ENCODE peak calls at places on chromosomes 1 and 21, in six cellular contexts. Y, U, S, P, F and V are unnamed samples.

GRCh38 chr1:74771913-74772515 is 39.1 kb downstream of the TYW3 start:
- DNase-seq in F (peak; percentile 45), U (peak; percentile 22), S (no peak), Y (peak; percentile 51), P (no peak), V (no peak)

GRCh38 chr1:36369061-36369470 is 16.7 kb downstream of the STK40 start:
- DNase-seq in S (peak; percentile 86), P (peak; percentile 80), U (peak; percentile 86), F (peak; percentile 52), Y (peak; percentile 60), V (peak; percentile 83)

GRCh38 chr1:58575831-58576726 is 973 bp downstream of the TACSTD2 start:
- DNase-seq in Y (no peak), U (no peak), P (no peak), F (no peak), S (no peak), V (no peak)

GRCh38 chr1:29462096-29462495 is 225.8 kb downstream of the PTPRU start:
- DNase-seq in P (peak; percentile 34), Y (no peak), F (no peak), S (no peak), U (no peak), V (no peak)

GRCh38 chr1:238401138-238401537 is 510.4 kb upstream of the ZP4 start:
- DNase-seq in Y (no peak), S (no peak), U (no peak), P (no peak), F (no peak), V (no peak)

GRCh38 chr1:231677442-231677841 is 50.9 kb downstream of the DISC1 start:
- DNase-seq in F (no peak), Y (no peak), P (no peak), U (no peak), S (no peak), V (no peak)

GRCh38 chr1:221212926-221213325 is 333.7 kb downstream of the HLX start:
- DNase-seq in Y (no peak), P (no peak), U (no peak), F (no peak), S (no peak), V (no peak)

GRCh38 chr1:108114026-108114599 is 86.0 kb downstream of the SLC25A24 start:
- DNase-seq in S (no peak), U (peak; percentile 64), P (no peak), F (no peak), Y (no peak), V (no peak)

GRCh38 chr21:33949516-33950424 is 34.2 kb upstream of the ATP5PO start:
- DNase-seq in U (peak; percentile 76), F (no peak), S (no peak), P (no peak), Y (no peak), V (no peak)

GRCh38 chr1:201754353-201754752 is 74.6 kb upstream of the IPO9 start:
- DNase-seq in F (no peak), S (no peak), P (no peak), U (no peak), Y (peak; percentile 40), V (no peak)

GRCh38 chr1:201750934-201751333 is 78.0 kb upstream of the IPO9 start:
- DNase-seq in Y (peak; percentile 84), F (no peak), S (no peak), P (no peak), U (no peak), V (no peak)

GRCh38 chr1:201753492-201753891 is 75.5 kb upstream of the IPO9 start:
- DNase-seq in U (no peak), F (no peak), S (no peak), P (no peak), Y (peak; percentile 41), V (no peak)

GRCh38 chr1:201751872-201752271 is 77.1 kb upstream of the IPO9 start:
- DNase-seq in Y (peak; percentile 49), S (no peak), F (no peak), U (no peak), P (no peak), V (no peak)

GRCh38 chr1:201752333-201752732 is 76.6 kb upstream of the IPO9 start:
- DNase-seq in S (no peak), U (no peak), P (no peak), Y (no peak), F (no peak), V (no peak)
- H3K27ac ChIP-seq in S (no peak overlapping the region), U (no peak overlapping the region), P (no peak overlapping the region), Y (no peak overlapping the region), F (no peak overlapping the region), V (peak overlapping the region; percentile 63)

GRCh38 chr1:167565922-167566321 is 12.4 kb upstream of the CREG1 start:
- DNase-seq in F (no peak), P (no peak), S (no peak), U (no peak), Y (no peak), V (no peak)

GRCh38 chr1:167566766-167567165 is 13.2 kb upstream of the CREG1 start:
- DNase-seq in P (no peak), Y (no peak), U (no peak), S (no peak), F (no peak), V (no peak)

GRCh38 chr1:167562697-167563096 is 9.1 kb upstream of the CREG1 start:
- DNase-seq in Y (peak; percentile 23), P (no peak), U (no peak), F (no peak), S (no peak), V (no peak)

GRCh38 chr1:167563579-167564246 is 10.2 kb upstream of the CREG1 start:
- DNase-seq in F (no peak), Y (no peak), P (no peak), S (no peak), U (no peak), V (peak; percentile 51)

DNA sequence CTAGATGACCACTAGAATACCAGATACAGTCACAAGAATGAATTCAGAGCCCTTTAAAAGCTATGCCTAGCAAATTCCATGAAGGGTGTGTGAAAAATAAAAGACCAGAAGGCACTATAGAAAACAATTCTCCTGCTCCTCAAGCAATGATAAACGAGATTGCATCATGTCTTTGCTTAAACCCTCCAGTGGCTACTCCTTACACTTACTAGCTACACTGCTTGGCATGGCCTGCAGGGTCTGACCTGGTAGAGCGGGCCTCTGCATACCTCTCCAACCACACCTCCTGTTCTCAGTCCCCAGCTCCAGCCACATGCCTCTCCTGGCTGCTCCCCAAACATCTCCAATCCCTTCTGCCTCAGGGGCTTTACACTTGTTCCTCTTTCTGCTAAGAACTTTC is 11.0 kb upstream of the CREG1 start:
- DNase-seq in P (peak; percentile 55), F (peak; percentile 15), U (peak; percentile 20), S (peak; percentile 35), Y (no peak), V (no peak)
- H3K4me1 ChIP-seq in P (no peaks in the 10 kb centered on the region), F (peaks cover 13% of the 10 kb centered on the region), U (peaks cover 16% of the 10 kb centered on the region), S (no peaks in the 10 kb centered on the region), Y (no peaks in the 10 kb centered on the region), V (no peaks in the 10 kb centered on the region)

DNA sequence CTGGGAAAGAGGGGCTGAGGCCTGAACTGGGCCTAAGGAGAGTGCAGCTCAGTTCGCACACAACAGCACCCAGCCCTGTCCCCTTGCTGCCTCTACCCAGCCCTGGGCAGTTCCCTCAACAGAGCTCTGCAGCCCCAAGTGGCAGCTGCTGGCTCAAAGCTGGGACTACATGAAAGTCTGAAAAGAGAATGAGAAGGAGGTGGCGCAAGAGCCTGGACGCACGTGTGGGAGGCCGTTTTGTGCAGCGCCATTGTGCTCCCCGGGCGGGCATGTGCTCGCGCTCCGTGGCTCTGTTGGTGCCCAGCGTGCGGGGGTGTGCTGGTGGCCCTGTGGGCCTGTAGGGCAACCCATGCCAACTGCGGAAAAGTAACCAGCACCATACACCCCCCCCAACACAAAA is 10.3 kb downstream of the GPR37L1 start:
- DNase-seq in P (no peak), U (no peak), F (no peak), S (no peak), Y (no peak), V (no peak)
- H3K27ac ChIP-seq in P (peak overlapping the region; percentile 98), U (no peak overlapping the region), F (no peak overlapping the region), S (no peak overlapping the region), Y (no peak overlapping the region), V (peak overlapping the region; percentile 82)

DNA sequence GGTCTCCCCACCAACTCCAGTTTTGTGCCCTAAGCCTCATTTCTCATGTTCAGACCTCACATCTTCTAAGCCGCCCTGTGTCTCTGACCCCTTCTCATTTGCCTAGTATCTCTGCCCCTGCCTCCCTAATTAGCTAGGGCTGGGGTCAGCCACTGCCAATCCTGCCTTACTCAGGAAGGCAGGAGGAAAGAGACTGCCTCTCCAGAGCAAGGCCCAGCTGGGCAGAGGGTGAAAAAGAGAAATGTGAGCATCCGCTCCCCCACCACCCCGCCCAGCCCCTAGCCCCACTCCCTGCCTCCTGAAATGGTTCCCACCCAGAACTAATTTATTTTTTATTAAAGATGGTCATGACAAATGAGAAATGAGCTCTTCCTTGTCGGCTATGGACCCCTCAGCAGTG is 11.4 kb downstream of the ADAMTSL4 start:
- DNase-seq in P (no peak), S (peak; percentile 34), F (no peak), U (no peak), Y (no peak), V (no peak)
- H3K4me1 ChIP-seq in P (peaks cover 52% of the 10 kb centered on the region), S (peaks cover 7% of the 10 kb centered on the region), F (peaks cover 49% of the 10 kb centered on the region), U (peaks cover 34% of the 10 kb centered on the region), Y (peaks cover 26% of the 10 kb centered on the region), V (peaks cover 61% of the 10 kb centered on the region)

DNA sequence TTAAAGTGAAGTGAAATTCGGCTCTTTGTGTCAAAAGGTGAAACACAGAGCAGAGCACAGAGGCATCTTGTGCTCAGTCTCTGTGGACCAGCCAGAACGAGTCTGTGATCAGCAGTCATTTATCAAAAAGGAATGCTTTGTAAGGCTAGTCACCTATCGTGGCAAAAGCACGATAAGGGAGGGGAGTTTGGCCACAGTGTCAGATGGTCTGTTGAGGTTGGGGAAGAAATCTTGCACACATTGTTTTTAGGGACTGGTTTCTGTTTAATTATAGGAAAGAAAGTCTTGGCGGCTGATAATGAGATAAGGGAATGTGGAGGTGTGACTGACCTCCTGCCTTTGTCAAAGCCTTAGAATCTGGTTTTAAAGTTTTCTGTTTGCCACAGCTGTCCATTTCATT is 58.2 kb upstream of the KIAA1614 start:
- DNase-seq in Y (no peak), S (no peak), U (no peak), F (no peak), P (no peak), V (no peak)
- H3K27ac ChIP-seq in Y (no peak overlapping the region), S (no peak overlapping the region), U (no peak overlapping the region), F (no peak overlapping the region), P (no peak overlapping the region), V (no peak overlapping the region)

GRCh38 chr1:154867841-154868610 is 2.1 kb downstream of the KCNN3 start:
- DNase-seq in U (no peak), Y (no peak), P (no peak), F (no peak), S (no peak), V (no peak)

GRCh38 chr1:154866995-154867795 is 2.9 kb downstream of the KCNN3 start:
- DNase-seq in S (peak; percentile 53), U (no peak), Y (peak; percentile 85), P (no peak), F (no peak), V (no peak)

GRCh38 chr1:154865442-154866256 is 4.4 kb downstream of the KCNN3 start:
- DNase-seq in F (no peak), S (no peak), U (no peak), P (no peak), Y (no peak), V (no peak)

GRCh38 chr1:154864189-154864985 is 5.7 kb downstream of the KCNN3 start:
- DNase-seq in P (no peak), S (no peak), Y (no peak), F (no peak), U (no peak), V (no peak)

GRCh38 chr1:154866257-154866994 is 3.7 kb downstream of the KCNN3 start:
- DNase-seq in P (no peak), U (no peak), S (no peak), Y (peak; percentile 44), F (no peak), V (no peak)
- H3K4me1 ChIP-seq in P (no peaks in the 10 kb centered on the region), U (no peaks in the 10 kb centered on the region), S (peaks cover 7% of the 10 kb centered on the region), Y (peaks cover 22% of the 10 kb centered on the region), F (peaks cover 3% of the 10 kb centered on the region), V (no peaks in the 10 kb centered on the region)